ENCODE peak calls at places on chromosomes 6 and 20, in eight cellular contexts. D is GM20000, N is Calu3, K is GM10248, G is T-helper 2 cell, O is fibroblast of pulmonary artery, X is adrenal gland, T is ureter. J is an unnamed sample.
A peak's percentile ranks its signal among the peaks of the same experiment; 100 is the strongest.

GRCh38 chr6:33818293-33818692 is 14.5 kb upstream of the MLN start:
- DNase-seq in T (no peak), K (no peak), D (no peak), G (no peak), N (no peak), O (no peak), X (no peak), J (no peak)

GRCh38 chr20:60761056-60761455 is 491.0 kb upstream of the CDH4 start:
- DNase-seq in X (no peak), K (no peak), O (no peak), T (no peak), G (no peak), N (no peak), D (no peak), J (no peak)

GRCh38 chr20:31652917-31653385 is 15.2 kb downstream of the COX4I2 start:
- DNase-seq in O (peak; percentile 64), G (no peak), D (no peak), T (no peak), X (no peak), K (no peak), N (no peak), J (peak; percentile 68)

GRCh38 chr6:39961178-39961577 is 26.9 kb upstream of the MOCS1 start:
- DNase-seq in O (peak; percentile 65), N (no peak), T (no peak), X (no peak), D (no peak), G (no peak), K (no peak), J (peak; percentile 22)

GRCh38 chr6:20600831-20601230 is 66.6 kb downstream of the CDKAL1 start:
- DNase-seq in G (no peak), X (no peak), D (no peak), N (no peak), O (no peak), T (no peak), K (no peak), J (no peak)

GRCh38 chr6:1473598-1473997 is 84.2 kb downstream of the FOXF2 start:
- DNase-seq in O (no peak), N (no peak), X (no peak), T (no peak), D (no peak), K (no peak), G (no peak), J (no peak)

GRCh38 chr6:47134476-47135189 is 92.5 kb upstream of the ADGRF1 start:
- DNase-seq in T (no peak), N (peak; percentile 52), G (no peak), D (no peak), K (no peak), X (no peak), O (peak; percentile 98), J (peak; percentile 57)

GRCh38 chr20:34316191-34316814 is 13.1 kb upstream of the AHCY start:
- DNase-seq in K (no peak), N (peak; percentile 41), T (no peak), X (no peak), D (no peak), O (peak; percentile 53), G (no peak), J (peak; percentile 28)

GRCh38 chr6:25511386-25511785 is 140.6 kb upstream of the SCGN start:
- DNase-seq in T (no peak), X (no peak), G (no peak), O (no peak), N (no peak), K (no peak), D (no peak), J (no peak)

GRCh38 chr6:134111062-134111677 is 58.7 kb upstream of the SLC2A12 start:
- DNase-seq in X (peak; percentile 33), G (peak; percentile 18), D (peak; percentile 81), K (peak; percentile 74), N (peak; percentile 43), O (peak; percentile 72), T (no peak), J (peak; percentile 78)

GRCh38 chr6:169169941-169170582 is 83.6 kb downstream of the THBS2 start:
- DNase-seq in G (no peak), K (no peak), D (no peak), T (peak; percentile 32), X (no peak), O (no peak), N (no peak), J (no peak)

GRCh38 chr6:145865595-145865994 is 51.0 kb upstream of the FBXO30 start:
- DNase-seq in N (no peak), K (no peak), G (no peak), X (no peak), T (no peak), O (no peak), D (no peak), J (no peak)

GRCh38 chr20:24993337-24994185 is 1.0 kb upstream of the APMAP start:
- DNase-seq in T (peak; percentile 37), N (no peak), D (no peak), K (no peak), O (peak; percentile 69), G (no peak), X (no peak), J (peak; percentile 42)

GRCh38 chr6:159104163-159104885 is 59.5 kb upstream of the TAGAP start:
- DNase-seq in T (peak; percentile 69), O (peak; percentile 64), G (peak; percentile 66), D (peak; percentile 77), N (peak; percentile 75), X (peak; percentile 59), K (peak; percentile 85), J (peak; percentile 50)

GRCh38 chr6:160111812-160112211 is 9.8 kb upstream of the SLC22A1 start:
- DNase-seq in X (no peak), T (no peak), O (no peak), G (no peak), K (no peak), N (no peak), D (no peak), J (no peak)

GRCh38 chr6:133837801-133838349 is 51.0 kb upstream of the TCF21 start:
- DNase-seq in G (peak; percentile 38), K (peak; percentile 58), X (no peak), T (no peak), O (peak; percentile 23), D (peak; percentile 50), N (peak; percentile 86), J (no peak)

GRCh38 chr20:1663917-1664316 is 6.3 kb upstream of the SIRPG start:
- DNase-seq in G (no peak), O (no peak), D (no peak), T (no peak), N (no peak), K (no peak), X (no peak), J (no peak)

GRCh38 chr20:53631909-53632662 is 38.4 kb upstream of the ZNF217 start:
- DNase-seq in X (no peak), O (no peak), D (no peak), N (no peak), G (no peak), T (peak; percentile 32), K (no peak), J (no peak)

GRCh38 chr6:17098007-17098406 is 3.8 kb upstream of the STMND1 start:
- DNase-seq in O (no peak), K (no peak), X (no peak), G (no peak), N (no peak), T (no peak), D (no peak), J (no peak)

GRCh38 chr6:106495014-106495413 is 134.3 kb downstream of the RTN4IP1 start:
- DNase-seq in D (no peak), O (no peak), T (no peak), G (no peak), X (no peak), N (no peak), K (no peak), J (no peak)

GRCh38 chr6:21022343-21023107 is 488.3 kb downstream of the CDKAL1 start:
- DNase-seq in O (peak; percentile 79), G (no peak), N (peak; percentile 91), X (no peak), D (peak; percentile 41), K (peak; percentile 44), T (peak; percentile 72), J (peak; percentile 96)

GRCh38 chr6:166488701-166489100 is 97.8 kb downstream of the RAMACL start:
- DNase-seq in O (no peak), X (no peak), K (no peak), N (no peak), G (no peak), D (no peak), T (no peak), J (no peak)

GRCh38 chr6:26243742-26244141 is 121.3 kb upstream of the BTN3A2 start:
- DNase-seq in D (no peak), K (no peak), G (no peak), O (no peak), T (no peak), X (no peak), N (no peak), J (no peak)

GRCh38 chr6:10163159-10163962 is 251.5 kb downstream of the TFAP2A start:
- DNase-seq in O (no peak), G (no peak), D (no peak), K (no peak), N (peak; percentile 40), X (no peak), T (peak; percentile 87), J (no peak)

GRCh38 chr20:31837896-31838397 is 7.5 kb downstream of the FOXS1 start:
- DNase-seq in O (peak; percentile 54), K (no peak), G (no peak), X (no peak), N (no peak), T (no peak), D (no peak), J (no peak)

GRCh38 chr6:33772114-33772830 is 16.7 kb downstream of the LEMD2 start:
- DNase-seq in O (peak; percentile 26), N (no peak), G (no peak), X (no peak), D (no peak), T (no peak), K (no peak), J (peak; percentile 59)

GRCh38 chr6:16405349-16405865 is 167.0 kb downstream of the GMPR start:
- DNase-seq in D (no peak), K (no peak), T (no peak), O (no peak), N (no peak), X (no peak), G (no peak), J (no peak)

GRCh38 chr6:134198093-134198492 is 119.8 kb downstream of the SGK1 start:
- DNase-seq in N (no peak), D (no peak), G (no peak), K (no peak), T (no peak), X (no peak), O (no peak), J (no peak)

GRCh38 chr20:4883051-4883450 is 118.3 kb downstream of the SLC23A2 start:
- DNase-seq in X (no peak), D (no peak), G (no peak), O (no peak), K (no peak), N (no peak), T (no peak), J (peak; percentile 80)

GRCh38 chr6:16885411-16886160 is 124.3 kb upstream of the ATXN1 start:
- DNase-seq in N (no peak), K (no peak), G (no peak), T (no peak), O (no peak), D (no peak), X (no peak), J (no peak)

GRCh38 chr6:7463785-7464184 is 74.2 kb downstream of the RIOK1 start:
- DNase-seq in O (peak; percentile 8), T (no peak), D (no peak), X (no peak), G (no peak), N (no peak), K (no peak), J (no peak)

GRCh38 chr20:54680872-54681297 is 205.5 kb downstream of the DOK5 start:
- DNase-seq in N (peak; percentile 66), K (peak; percentile 19), T (no peak), G (no peak), O (peak; percentile 58), X (no peak), D (peak; percentile 17), J (peak; percentile 50)

GRCh38 chr20:58815448-58815847 is 35.3 kb downstream of the GNAS-AS1 start:
- DNase-seq in X (no peak), D (no peak), N (no peak), G (no peak), T (no peak), K (no peak), O (no peak), J (no peak)

GRCh38 chr20:46572181-46572580 is 21.7 kb upstream of the OCSTAMP start:
- DNase-seq in O (no peak), D (no peak), G (no peak), N (peak; percentile 64), X (no peak), T (no peak), K (no peak), J (peak; percentile 59)

J was measured in lung microvascular endothelial cell.